ENCODE peak calls at places on chromosome 20, in four cellular contexts. N is K562, W is GM12878, C is WTC11. Y is an unnamed sample.

GRCh38 chr20:19832875-19833274 is 74.8 kb downstream of the RIN2 start:
- DNase-seq in N (no peak), W (no peak), C (no peak), Y (no peak)

GRCh38 chr20:5652626-5653573 is 97.3 kb upstream of the SHLD1 start:
- DNase-seq in N (no peak), W (no peak), C (no peak), Y (no peak)

GRCh38 chr20:21767739-21768223 is 62.3 kb downstream of the PAX1 start:
- DNase-seq in N (peak), W (no peak), C (peak), Y (peak)

GRCh38 chr20:25389858-25390537 is 637 bp downstream of the ABHD12 start:
- DNase-seq in N (peak), W (no peak), C (peak), Y (no peak)

GRCh38 chr20:9507544-9508239 is 6.7 kb upstream of the LAMP5 start:
- DNase-seq in N (no peak), W (no peak), C (peak), Y (no peak)

GRCh38 chr20:1326031-1326930 is 2.7 kb downstream of the SDCBP2 start:
- DNase-seq in N (no peak), W (no peak), C (no peak), Y (no peak)

GRCh38 chr20:815914-816606 is 17.5 kb upstream of the FAM110A start:
- DNase-seq in N (peak), W (no peak), C (peak), Y (peak)

GRCh38 chr20:373171-373890 is 7.2 kb upstream of the TRIB3 start:
- DNase-seq in N (peak), W (no peak), C (peak), Y (peak)

GRCh38 chr20:50547956-50548355 is 37.8 kb downstream of the PTPN1 start:
- DNase-seq in N (no peak), W (no peak), C (no peak), Y (no peak)

GRCh38 chr20:25032478-25033183 is 25.3 kb downstream of the ACSS1 start:
- DNase-seq in N (peak), W (no peak), C (peak), Y (peak)

GRCh38 chr20:44018684-44019637 is 104.3 kb downstream of the TOX2 start:
- DNase-seq in N (no peak), W (no peak), C (no peak), Y (no peak)

GRCh38 chr20:47559141-47559540 is 57.5 kb downstream of the NCOA3 start:
- DNase-seq in N (no peak), W (no peak), C (no peak), Y (no peak)

GRCh38 chr20:13744403-13744802 is 40.3 kb downstream of the ESF1 start:
- DNase-seq in N (no peak), W (no peak), C (no peak), Y (no peak)

GRCh38 chr20:63422653-63423052 is 49.8 kb downstream of the KCNQ2 start:
- DNase-seq in N (no peak), W (no peak), C (no peak), Y (no peak)

GRCh38 chr20:58045156-58045555 is 183.3 kb downstream of the ANKRD60 start:
- DNase-seq in N (no peak), W (no peak), C (no peak), Y (no peak)

GRCh38 chr20:62455929-62456328 is 19.9 kb downstream of the GATA5 start:
- DNase-seq in N (no peak), W (no peak), C (no peak), Y (no peak)

GRCh38 chr20:13279171-13279570 is 58.1 kb downstream of the ISM1 start:
- DNase-seq in N (no peak), W (no peak), C (no peak), Y (no peak)

GRCh38 chr20:46826343-46826984 is 68.2 kb upstream of the EYA2 start:
- DNase-seq in N (no peak), W (no peak), C (no peak), Y (no peak)

DNA sequence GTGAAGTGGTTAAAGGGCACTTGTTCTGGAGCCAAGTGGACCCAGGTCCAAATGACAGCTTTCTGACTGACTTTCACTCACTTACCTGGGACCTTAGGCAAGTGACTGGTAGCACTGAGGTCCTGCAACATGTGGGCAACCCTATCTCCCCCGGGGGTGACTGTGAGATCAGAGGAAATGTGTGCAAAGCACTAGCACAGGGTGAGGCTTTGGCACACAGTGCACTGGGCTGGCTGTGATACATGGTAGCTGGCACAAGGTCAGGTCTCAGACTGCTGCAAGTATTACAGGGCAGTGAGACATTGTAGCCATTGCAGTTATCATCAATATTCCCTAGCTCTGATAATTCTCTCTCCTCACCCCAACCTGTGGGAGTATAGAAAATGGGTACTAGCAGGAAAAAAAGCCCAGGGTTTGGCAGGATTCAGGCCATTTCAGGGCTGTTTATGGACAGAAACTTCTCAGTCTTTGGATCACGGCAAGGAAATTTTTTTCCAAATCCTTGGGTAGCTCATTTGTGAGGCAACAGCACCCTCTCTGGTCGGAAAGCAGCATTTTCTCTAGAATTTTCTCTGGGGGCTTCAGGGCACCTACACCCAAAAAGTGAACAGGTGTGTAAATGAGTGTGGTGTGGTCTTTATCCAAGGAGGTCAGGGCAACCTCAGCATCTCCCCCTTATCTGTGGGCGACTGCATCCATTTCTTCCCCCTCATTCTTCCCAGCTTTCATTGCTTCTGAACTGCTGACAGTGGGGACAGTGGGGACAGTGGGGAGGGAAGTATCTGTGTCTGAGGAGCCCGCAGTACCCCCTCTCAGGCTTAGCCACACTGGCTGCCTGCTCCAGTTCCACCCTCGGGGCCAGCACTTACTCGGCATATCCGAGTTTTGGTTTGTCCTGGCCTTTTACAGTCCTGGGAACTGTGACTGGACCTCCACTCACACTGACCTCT is 148.7 kb upstream of the PHACTR3 start:
- DNase-seq in N (peak), W (no peak), C (no peak), Y (no peak)
- TF ChIP-seq USF2 in N (no peak), W (no peak), C (no peak), Y (no peak)

GRCh38 chr20:51560042-51560441 is 17.5 kb upstream of the NFATC2 start:
- DNase-seq in N (no peak), W (no peak), C (no peak), Y (no peak)
- TF ChIP-seq TCF7 in N (no peak), W (no peak), C (no peak), Y (no peak)

DNA sequence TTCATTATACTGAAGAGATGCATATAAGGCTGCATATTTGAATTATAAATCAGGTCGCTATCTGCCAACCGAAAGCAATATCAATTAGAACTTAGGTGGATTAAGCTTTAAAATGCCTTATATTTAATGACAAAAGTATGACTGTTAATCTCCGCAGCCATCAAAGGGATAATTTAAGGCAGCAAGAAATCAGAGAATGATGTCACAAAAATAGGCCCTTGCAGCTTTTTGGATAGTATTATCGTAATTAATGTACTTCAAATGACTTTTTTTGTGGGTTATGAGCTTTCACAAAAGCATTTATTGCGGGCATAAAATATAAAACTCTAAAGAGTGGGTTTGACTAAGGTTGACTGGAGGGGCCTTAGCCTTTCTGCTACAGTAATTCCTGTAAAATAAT is 78.3 kb upstream of the ZFP64 start:
- DNase-seq in N (no peak), W (no peak), C (no peak), Y (no peak)
- TF ChIP-seq USF2 in N (no peak), W (no peak), C (no peak), Y (no peak)

GRCh38 chr20:37449276-37449675 is 71.8 kb upstream of the NNAT start:
- DNase-seq in N (no peak), W (no peak), C (no peak), Y (no peak)
- TF ChIP-seq TCF7 in N (no peak), W (no peak), C (no peak), Y (no peak)

DNA sequence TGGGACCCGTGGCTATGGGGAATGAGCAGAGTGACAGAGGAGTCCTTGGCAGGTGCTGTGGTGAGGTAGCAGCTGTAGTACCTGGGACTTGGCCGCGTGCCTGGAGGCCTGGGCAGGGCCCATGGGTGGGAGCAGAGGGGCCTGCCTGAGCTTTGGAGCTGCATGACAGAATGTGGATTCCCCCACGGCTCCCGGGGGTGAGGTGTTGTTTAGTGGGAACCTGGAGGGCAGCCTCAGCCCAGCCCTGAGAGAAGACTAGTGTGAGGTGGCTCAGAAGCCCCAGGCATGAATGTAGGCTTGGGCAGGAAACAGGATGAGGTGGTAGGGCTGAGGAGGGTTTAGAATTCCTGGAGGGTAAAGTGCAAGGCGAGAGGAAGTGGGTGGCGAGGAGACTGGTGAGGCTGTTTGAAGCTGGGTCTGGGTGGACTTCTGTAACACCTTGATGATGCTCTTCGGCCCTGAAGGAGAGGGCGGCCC is 86.5 kb upstream of the SCP2D1 start:
- DNase-seq in N (no peak), W (no peak), C (no peak), Y (no peak)
- TF ChIP-seq USF2 in N (no peak), W (no peak), C (no peak), Y (no peak)

GRCh38 chr20:23157741-23158140 is 71.6 kb upstream of the CD93 start:
- DNase-seq in N (no peak), W (no peak), C (no peak), Y (no peak)
- TF ChIP-seq TCF7 in N (no peak), W (no peak), C (no peak), Y (no peak)

GRCh38 chr20:53939554-53940355 is 130.6 kb downstream of the BCAS1 start:
- DNase-seq in N (peak), W (peak), C (peak), Y (peak)
- TF ChIP-seq USF2 in N (no peak), W (no peak), C (no peak), Y (peak)

GRCh38 chr20:42914302-42914701 is 275.4 kb downstream of the PTPRT start:
- DNase-seq in N (no peak), W (no peak), C (no peak), Y (no peak)
- TF ChIP-seq TCF7 in N (no peak), W (no peak), C (no peak), Y (no peak)

Y was measured in HepG2.